ENCODE peak calls at places on chromosomes 7 and 10, in seven cellular contexts. V, Q, P, N, J, T and W are unnamed samples.

GRCh38 chr7:87797798-87798403 is 78.3 kb downstream of the SLC25A40 start:
- DNase-seq in J (peak; percentile 48), V (no peak), P (peak; percentile 35), N (peak; percentile 45), T (peak; percentile 73), Q (peak; percentile 47), W (peak; percentile 16)

GRCh38 chr10:77428776-77429395 is 208.7 kb downstream of the KCNMA1 start:
- DNase-seq in P (peak; percentile 24), J (peak; percentile 8), Q (no peak), N (no peak), V (peak; percentile 60), T (no peak), W (no peak)

GRCh38 chr10:78579995-78580394 is 488.8 kb upstream of the ZMIZ1 start:
- DNase-seq in N (no peak), P (no peak), Q (peak; percentile 52), T (peak; percentile 67), J (peak; percentile 30), V (no peak), W (no peak)

GRCh38 chr10:34495938-34496337 is 319.2 kb downstream of the PARD3 start:
- DNase-seq in P (no peak), N (no peak), Q (no peak), J (no peak), T (no peak), V (no peak), W (no peak)

GRCh38 chr7:158411232-158411950 is 176.2 kb downstream of the PTPRN2 start:
- DNase-seq in P (no peak), J (no peak), N (no peak), V (no peak), Q (no peak), T (no peak), W (no peak)

GRCh38 chr10:76231258-76231934 is 800.0 kb downstream of the LRMDA start:
- DNase-seq in J (no peak), V (no peak), T (peak; percentile 4), Q (no peak), N (no peak), P (no peak), W (no peak)

GRCh38 chr7:90706067-90706716 is 110.1 kb downstream of the CDK14 start:
- DNase-seq in N (no peak), P (no peak), V (no peak), Q (no peak), T (peak; percentile 19), J (peak; percentile 2), W (no peak)

GRCh38 chr10:42970451-42971250 is 106.2 kb upstream of the RET start:
- DNase-seq in V (peak; percentile 46), T (no peak), Q (peak; percentile 90), P (no peak), J (no peak), N (no peak), W (no peak)

GRCh38 chr7:151137076-151137611 is 30.4 kb downstream of the GBX1 start:
- DNase-seq in P (no peak), V (no peak), N (no peak), J (no peak), Q (peak; percentile 54), T (no peak), W (no peak)

GRCh38 chr7:143811-144453 is 48.4 kb upstream of the FAM20C start:
- DNase-seq in P (no peak), J (no peak), Q (no peak), V (no peak), N (no peak), T (no peak), W (no peak)

GRCh38 chr7:129923709-129924108 is 29.1 kb downstream of the UBE2H start:
- DNase-seq in P (no peak), N (peak; percentile 39), V (no peak), T (peak; percentile 81), J (no peak), Q (no peak), W (no peak)

GRCh38 chr10:118447478-118447877 is 105.4 kb upstream of the FAM204A start:
- DNase-seq in J (no peak), T (no peak), Q (peak; percentile 21), V (no peak), P (no peak), N (no peak), W (no peak)

GRCh38 chr7:147879116-147879750 is 711.3 kb upstream of the C7orf33 start:
- DNase-seq in Q (no peak), V (no peak), J (no peak), P (no peak), N (no peak), T (no peak), W (no peak)

GRCh38 chr7:90251304-90251635 is 6.3 kb downstream of the CFAP69 start:
- DNase-seq in P (no peak), Q (no peak), J (no peak), T (no peak), V (no peak), N (no peak), W (no peak)

GRCh38 chr10:28986117-28986792 is 302.6 kb upstream of the LYZL1 start:
- DNase-seq in V (no peak), J (no peak), N (no peak), P (no peak), Q (no peak), T (no peak), W (no peak)

GRCh38 chr7:91356915-91357314 is 92.7 kb downstream of the FZD1 start:
- DNase-seq in J (no peak), Q (no peak), T (no peak), P (no peak), N (no peak), V (no peak), W (no peak)

GRCh38 chr7:100642534-100642907 is 1.2 kb upstream of the TFR2 start:
- DNase-seq in T (no peak), N (no peak), V (peak; percentile 88), J (peak; percentile 38), P (no peak), Q (peak; percentile 75), W (no peak)

GRCh38 chr10:3239066-3239919 is 66.7 kb upstream of the PITRM1 start:
- DNase-seq in T (peak; percentile 78), J (peak; percentile 28), V (peak; percentile 85), N (no peak), P (peak; percentile 45), Q (peak; percentile 81), W (no peak)

GRCh38 chr7:128027485-128027980 is 3.7 kb downstream of the LRRC4 start:
- DNase-seq in T (no peak), J (no peak), P (no peak), Q (no peak), N (no peak), V (no peak), W (no peak)

GRCh38 chr7:21542891-21543527 is at the start of gene DNAH11:
- DNase-seq in N (no peak), Q (peak; percentile 50), J (no peak), T (peak; percentile 23), P (no peak), V (peak; percentile 88), W (no peak)

GRCh38 chr10:126476256-126476655 is 88.0 kb upstream of the ADAM12 start:
- DNase-seq in V (peak; percentile 47), J (no peak), Q (no peak), P (no peak), T (no peak), N (no peak), W (no peak)

GRCh38 chr7:150961510-150962284 is 16.4 kb downstream of the KCNH2 start:
- DNase-seq in T (no peak), Q (peak; percentile 69), J (no peak), N (no peak), V (no peak), P (no peak), W (no peak)

GRCh38 chr10:50855461-50855860 is 30.0 kb downstream of the A1CF start:
- DNase-seq in V (no peak), N (no peak), Q (no peak), P (no peak), T (no peak), J (no peak), W (no peak)

GRCh38 chr10:21513035-21513434 is 12.4 kb downstream of the SKIDA1 start:
- DNase-seq in N (no peak), J (no peak), Q (no peak), T (no peak), P (no peak), V (no peak), W (no peak)
- H3K4me3 ChIP-seq in N (no peak overlapping the region), J (no peak overlapping the region), Q (no peak overlapping the region), T (no peak overlapping the region), P (no peak overlapping the region), V (no peak overlapping the region), W (peak overlapping the region; percentile 18)

GRCh38 chr10:96311180-96311697 is 7.0 kb downstream of the DNTT start:
- DNase-seq in V (no peak), P (no peak), Q (no peak), N (no peak), T (no peak), J (no peak), W (peak; percentile 53)

GRCh38 chr10:96313348-96313747 is 9.1 kb downstream of the DNTT start:
- DNase-seq in T (no peak), P (no peak), V (no peak), Q (no peak), J (no peak), N (no peak), W (no peak)

GRCh38 chr10:96306516-96306915 is 2.3 kb downstream of the DNTT start:
- DNase-seq in P (no peak), Q (no peak), J (no peak), N (no peak), T (no peak), V (no peak), W (no peak)

GRCh38 chr10:96310359-96310669 is 6.1 kb downstream of the DNTT start:
- DNase-seq in Q (no peak), V (no peak), J (no peak), T (no peak), P (no peak), N (no peak), W (no peak)

DNA sequence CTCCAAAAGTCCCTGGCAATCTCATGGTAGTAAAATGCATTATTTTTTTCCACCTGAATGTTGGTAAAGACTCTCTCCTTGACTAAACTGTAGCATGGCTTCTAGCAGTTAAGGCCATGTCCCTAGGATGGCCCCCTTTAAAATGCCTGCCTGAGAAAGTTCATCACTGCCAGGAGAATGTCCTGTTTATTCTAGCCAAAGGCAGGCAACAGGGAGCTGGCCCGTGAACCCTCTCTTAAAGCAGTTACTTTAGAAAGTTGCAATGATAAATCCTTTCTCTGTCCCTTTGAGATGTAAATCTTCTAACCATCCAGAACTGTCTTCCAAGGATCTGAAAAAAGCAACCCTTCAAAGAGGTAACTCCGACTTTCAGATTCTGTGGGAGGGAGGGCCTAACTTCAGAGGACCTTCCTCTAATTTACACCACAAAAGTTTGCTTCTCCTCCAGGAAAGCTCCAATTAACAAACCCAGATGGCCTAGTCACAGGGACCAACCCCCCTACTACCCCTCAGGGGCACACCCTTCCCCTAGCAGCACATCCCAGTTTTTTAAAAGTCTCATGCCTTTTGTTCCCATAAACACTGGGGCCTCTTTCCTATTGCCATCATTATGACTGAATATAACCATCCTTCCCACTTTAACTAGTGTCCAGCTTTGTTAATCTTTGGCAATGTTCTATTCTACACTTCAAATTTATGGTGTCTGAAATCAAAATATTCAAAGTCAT is 5.6 kb downstream of the DNTT start:
- DNase-seq in Q (no peak), T (no peak), N (no peak), V (no peak), J (no peak), P (no peak), W (no peak)
- H3K9ac ChIP-seq in Q (no peak overlapping the region), T (no peak overlapping the region), N (no peak overlapping the region), V (no peak overlapping the region), J (no peak overlapping the region), P (no peak overlapping the region), W (no peak overlapping the region)

GRCh38 chr10:91409069-91409868 is 875 bp upstream of the HECTD2 start:
- DNase-seq in V (no peak), T (peak; percentile 87), P (no peak), N (no peak), Q (peak; percentile 82), J (peak; percentile 53), W (no peak)
- TF ChIP-seq POLR2AphosphoS5 in V (no peak), T (peak; percentile 82), P (no peak), N (peak; percentile 63), Q (peak; percentile 95), J (peak; percentile 68), W (no peak)

GRCh38 chr10:101130984-101131961 is at the start of gene TLX1:
- DNase-seq in P (no peak), V (no peak), N (no peak), J (no peak), T (no peak), Q (peak; percentile 80), W (no peak)
- H3K4me3 ChIP-seq in P (no peak within 1 kb of the TSS), V (peak within 1 kb of the TSS; percentile 18), N (no peak within 1 kb of the TSS), J (peak within 1 kb of the TSS; percentile 47), T (no peak within 1 kb of the TSS), Q (peak within 1 kb of the TSS; percentile 33), W (no peak within 1 kb of the TSS)